ENCODE peak calls at places on chromosomes 5 and 9, in six cellular contexts. M is fibroblast of lung, B is neural progenitor cell, X is mammary epithelial cell, N is A673, S is HCT116. T is an unnamed sample.

GRCh38 chr5:143913008-143913752 is 101.2 kb downstream of the HMHB1 start:
- DNase-seq in M (peak), B (no peak), X (peak), N (no peak), S (no peak), T (no peak)

GRCh38 chr9:37027582-37028424 is 6.3 kb downstream of the PAX5 start:
- DNase-seq in M (peak), B (peak), X (peak), N (peak), S (peak), T (peak)

GRCh38 chr9:134623408-134624066 is 18.1 kb upstream of the COL5A1 start:
- DNase-seq in M (peak), B (no peak), X (no peak), N (no peak), S (no peak), T (no peak)

GRCh38 chr9:106025449-106025848 is 331.1 kb downstream of the TMEM38B start:
- DNase-seq in M (no peak), B (peak), X (no peak), N (no peak), S (no peak), T (peak)

GRCh38 chr5:178450121-178450631 is 140.0 kb downstream of the COL23A1 start:
- DNase-seq in M (no peak), B (no peak), X (no peak), N (no peak), S (no peak), T (peak)

GRCh38 chr5:77168884-77169254 is 41.6 kb upstream of the PDE8B start:
- DNase-seq in M (no peak), B (no peak), X (no peak), N (peak), S (no peak), T (no peak)

GRCh38 chr5:12845549-12846159 is 941.4 kb upstream of the CTNND2 start:
- DNase-seq in M (no peak), B (peak), X (no peak), N (no peak), S (no peak), T (peak)

GRCh38 chr5:94402096-94402495 is 216.3 kb downstream of the KIAA0825 start:
- DNase-seq in M (peak), B (no peak), X (no peak), N (no peak), S (no peak), T (no peak)

GRCh38 chr5:20266068-20266467 is 278.1 kb upstream of the CDH18 start:
- DNase-seq in M (peak), B (no peak), X (peak), N (no peak), S (no peak), T (no peak)

GRCh38 chr9:121573717-121574485 is 74.3 kb upstream of the GGTA1 start:
- DNase-seq in M (no peak), B (peak), X (no peak), N (no peak), S (no peak), T (no peak)

GRCh38 chr9:134442087-134442470 is 115.8 kb downstream of the RXRA start:
- DNase-seq in M (peak), B (no peak), X (no peak), N (no peak), S (no peak), T (no peak)

GRCh38 chr9:100602302-100602930 is 24.5 kb downstream of the CAVIN4 start:
- DNase-seq in M (peak), B (peak), X (peak), N (peak), S (peak), T (peak)

GRCh38 chr5:10936081-10936480 is 175.0 kb upstream of the DAP start:
- DNase-seq in M (no peak), B (no peak), X (no peak), N (no peak), S (no peak), T (no peak)

GRCh38 chr5:166722939-166723338 is 1568.5 kb upstream of the WWC1 start:
- DNase-seq in M (peak), B (no peak), X (peak), N (peak), S (no peak), T (no peak)

GRCh38 chr5:109873687-109874086 is 184.0 kb downstream of the MAN2A1 start:
- DNase-seq in M (peak), B (no peak), X (no peak), N (no peak), S (no peak), T (no peak)

GRCh38 chr9:137085918-137086530 is 761 bp upstream of the MAN1B1 start:
- DNase-seq in M (peak), B (peak), X (peak), N (no peak), S (no peak), T (peak)

GRCh38 chr5:159338143-159338542 is 7.9 kb upstream of the IL12B start:
- DNase-seq in M (no peak), B (no peak), X (peak), N (no peak), S (no peak), T (no peak)

GRCh38 chr5:129921204-129921603 is 16.9 kb downstream of the CHSY3 start:
- DNase-seq in M (no peak), B (no peak), X (peak), N (no peak), S (no peak), T (no peak)

GRCh38 chr9:19375536-19375935 is 4.5 kb downstream of the RPS6 start:
- DNase-seq in M (peak), B (no peak), X (no peak), N (no peak), S (no peak), T (no peak)

GRCh38 chr5:10653033-10653432 is 89.2 kb downstream of the ANKRD33B start:
- DNase-seq in M (peak), B (no peak), X (no peak), N (no peak), S (no peak), T (no peak)

GRCh38 chr9:109868222-109868621 is 88.2 kb downstream of the PALM2AKAP2 start:
- DNase-seq in M (peak), B (peak), X (no peak), N (no peak), S (no peak), T (peak)

GRCh38 chr5:28313543-28314334 is 1275.4 kb upstream of the CDH9 start:
- DNase-seq in M (peak), B (no peak), X (peak), N (peak), S (no peak), T (no peak)

GRCh38 chr5:91598216-91598615 is 215.1 kb upstream of the ARRDC3 start:
- DNase-seq in M (no peak), B (no peak), X (no peak), N (no peak), S (no peak), T (no peak)

GRCh38 chr5:124436294-124436693 is 310.1 kb downstream of the ZNF608 start:
- DNase-seq in M (peak), B (no peak), X (no peak), N (no peak), S (no peak), T (no peak)

GRCh38 chr5:134468921-134469400 is 56.5 kb upstream of the JADE2 start:
- DNase-seq in M (no peak), B (no peak), X (no peak), N (no peak), S (no peak), T (no peak)

GRCh38 chr9:6015278-6016157 is at the start of gene RANBP6:
- DNase-seq in M (peak), B (peak), X (peak), N (peak), S (peak), T (peak)

GRCh38 chr9:124453586-124454191 is 3.4 kb downstream of the ADGRD2 start:
- DNase-seq in M (no peak), B (peak), X (no peak), N (no peak), S (peak), T (peak)
- TF ChIP-seq EZH2 in M (no peak), B (no peak), X (no peak), N (no peak), S (no peak), T (no peak)

GRCh38 chr5:60841361-60841760 is 2.7 kb downstream of the ELOVL7 start:
- DNase-seq in M (no peak), B (no peak), X (no peak), N (no peak), S (no peak), T (no peak)

GRCh38 chr5:60846298-60846697 is 2.2 kb upstream of the ELOVL7 start:
- DNase-seq in M (no peak), B (no peak), X (no peak), N (no peak), S (no peak), T (no peak)

GRCh38 chr5:60842859-60843692 is 993 bp downstream of the ELOVL7 start:
- DNase-seq in M (no peak), B (peak), X (peak), N (no peak), S (no peak), T (peak)

GRCh38 chr5:60844429-60844890 is 391 bp upstream of the ELOVL7 start:
- DNase-seq in M (peak), B (no peak), X (peak), N (peak), S (peak), T (peak)

DNA sequence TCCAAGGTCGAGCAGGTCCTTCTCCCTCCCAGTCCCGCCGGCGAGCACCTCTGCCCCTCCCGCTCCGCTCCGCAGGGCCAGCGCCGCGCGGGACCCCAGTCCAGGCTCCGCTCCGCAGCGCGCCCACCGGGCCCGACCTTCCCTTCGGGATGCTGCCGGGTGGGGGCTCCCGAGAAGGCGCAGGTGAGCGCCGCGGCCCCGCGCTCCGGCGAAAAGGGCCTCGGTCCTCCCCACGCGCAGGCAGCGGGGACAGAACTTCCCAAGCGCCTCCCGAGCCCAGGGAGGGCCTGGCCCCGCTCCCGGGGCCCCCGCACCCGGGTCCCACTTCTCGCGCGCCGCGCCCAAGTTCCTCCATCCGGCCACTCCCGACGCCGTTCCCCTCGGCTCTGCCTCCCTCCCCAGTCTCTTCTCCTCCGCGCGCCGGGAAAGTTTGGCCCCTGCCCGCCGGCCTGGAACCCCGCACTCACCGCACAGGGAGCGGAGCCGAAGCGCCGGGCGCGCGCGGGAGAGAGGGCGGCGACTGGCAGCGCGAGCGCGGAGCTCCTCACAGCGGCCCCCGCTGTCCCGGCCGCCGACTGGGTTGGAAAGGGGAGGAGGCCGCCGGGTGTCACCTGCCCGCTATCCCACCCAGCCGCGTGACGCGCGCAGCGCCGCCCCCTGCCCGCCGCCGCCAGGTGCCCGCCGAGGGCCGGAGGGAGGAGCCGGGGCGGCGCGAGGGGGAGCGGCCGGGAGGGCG is at the start of gene ELOVL7:
- DNase-seq in M (peak), B (peak), X (peak), N (peak), S (peak), T (peak)
- TF ChIP-seq EZH2 in M (peak), B (peak), X (no peak), N (no peak), S (no peak), T (no peak)

GRCh38 chr5:58459276-58459859 is 518 bp downstream of the PLK2 start:
- DNase-seq in M (no peak), B (peak), X (peak), N (peak), S (no peak), T (peak)
- TF ChIP-seq EZH2 in M (no peak), B (no peak), X (no peak), N (no peak), S (no peak), T (no peak)

GRCh38 chr5:6434737-6435136 is 13.9 kb upstream of the UBE2QL1 start:
- DNase-seq in M (no peak), B (no peak), X (no peak), N (no peak), S (no peak), T (no peak)

GRCh38 chr5:6435356-6435755 is 13.3 kb upstream of the UBE2QL1 start:
- DNase-seq in M (no peak), B (peak), X (no peak), N (no peak), S (peak), T (peak)

GRCh38 chr5:6432206-6432605 is 16.5 kb upstream of the UBE2QL1 start:
- DNase-seq in M (no peak), B (no peak), X (no peak), N (no peak), S (no peak), T (no peak)

GRCh38 chr5:6439588-6440550 is 8.8 kb upstream of the UBE2QL1 start:
- DNase-seq in M (peak), B (no peak), X (peak), N (peak), S (no peak), T (peak)

DNA sequence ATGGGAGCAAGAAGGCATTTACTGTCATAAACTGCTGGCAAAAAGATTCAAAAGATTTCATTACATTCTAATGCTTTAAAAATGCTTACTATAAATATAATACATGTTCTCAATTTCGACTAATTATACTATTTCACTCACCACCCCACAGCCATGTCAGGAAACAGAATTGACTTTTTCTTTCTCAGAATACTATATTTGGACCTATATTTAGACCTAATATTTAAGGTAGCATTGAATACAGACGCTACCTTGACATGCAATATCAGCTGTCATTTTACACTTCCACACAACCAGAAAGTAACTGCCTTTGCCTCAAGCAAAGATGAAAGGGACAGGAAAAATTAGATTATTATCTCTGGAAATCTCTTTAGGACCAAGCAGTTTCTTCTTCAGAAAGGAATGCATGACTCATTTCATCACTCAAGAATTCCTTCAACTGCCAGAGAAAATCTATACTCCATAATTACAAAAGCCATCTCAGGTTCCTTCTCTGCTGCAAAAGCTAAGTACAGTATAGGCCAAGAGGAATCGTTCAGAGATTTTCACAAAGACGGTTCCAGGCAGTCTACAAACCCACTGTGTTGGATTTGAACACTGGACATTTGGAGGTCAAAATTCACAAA is 11.8 kb upstream of the UBE2QL1 start:
- DNase-seq in M (no peak), B (no peak), X (no peak), N (peak), S (no peak), T (no peak)
- TF ChIP-seq EZH2 in M (no peak), B (no peak), X (no peak), N (no peak), S (no peak), T (no peak)

GRCh38 chr5:181098642-181099452 is 32.1 kb downstream of the OR2V1 start:
- DNase-seq in M (no peak), B (no peak), X (peak), N (peak), S (no peak), T (no peak)
- TF ChIP-seq EZH2 in M (peak), B (no peak), X (no peak), N (no peak), S (no peak), T (no peak)

DNA sequence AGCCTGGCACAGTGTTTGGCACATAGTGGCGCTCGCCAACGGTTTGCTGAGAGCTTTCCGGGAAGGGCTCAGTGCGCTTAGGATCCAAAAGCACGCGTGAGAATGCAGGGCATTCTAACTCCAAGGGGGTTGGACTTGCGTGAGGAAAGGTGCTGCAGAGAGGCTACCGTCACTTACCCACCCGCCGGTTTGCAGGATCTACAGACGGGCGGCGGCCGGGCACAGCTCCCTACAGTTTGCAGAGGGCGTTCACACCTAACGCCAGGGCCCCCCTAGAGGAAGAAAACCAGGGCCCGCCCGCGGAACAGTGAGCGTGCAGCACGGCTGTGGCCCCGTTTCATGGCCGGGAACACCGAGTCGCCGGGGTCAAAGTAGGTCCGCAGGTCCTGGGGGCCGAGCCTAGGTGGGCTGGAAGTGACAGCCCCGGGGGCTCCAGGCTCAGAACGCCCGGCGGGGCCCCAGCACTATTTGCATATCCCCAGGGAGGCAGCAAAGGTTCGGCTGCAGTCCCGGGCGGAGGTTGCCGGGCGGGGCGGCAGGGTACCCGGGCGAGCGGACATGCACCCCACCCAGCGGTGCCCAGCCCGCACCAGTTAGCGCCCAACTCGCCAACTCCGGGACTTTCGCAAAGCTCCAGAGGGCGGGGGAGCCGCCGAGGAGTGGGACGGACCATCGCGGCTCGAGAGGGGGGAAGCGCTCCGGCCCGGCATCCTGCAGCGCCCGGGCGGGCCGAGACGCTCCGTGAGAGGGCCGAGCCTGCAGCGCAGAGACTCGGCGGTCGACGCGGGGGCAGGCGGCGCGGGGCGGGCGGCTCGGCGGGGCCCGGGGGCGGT is 498 bp upstream of the GALNT10 start:
- DNase-seq in M (peak), B (peak), X (peak), N (peak), S (peak), T (peak)
- TF ChIP-seq EZH2 in M (no peak), B (peak), X (no peak), N (no peak), S (no peak), T (no peak)

GRCh38 chr5:54707841-54708240 is 190.3 kb downstream of the SNX18 start:
- DNase-seq in M (no peak), B (no peak), X (no peak), N (no peak), S (no peak), T (no peak)
- TF ChIP-seq EZH2 in M (no peak), B (no peak), X (no peak), N (no peak), S (no peak), T (no peak)

DNA sequence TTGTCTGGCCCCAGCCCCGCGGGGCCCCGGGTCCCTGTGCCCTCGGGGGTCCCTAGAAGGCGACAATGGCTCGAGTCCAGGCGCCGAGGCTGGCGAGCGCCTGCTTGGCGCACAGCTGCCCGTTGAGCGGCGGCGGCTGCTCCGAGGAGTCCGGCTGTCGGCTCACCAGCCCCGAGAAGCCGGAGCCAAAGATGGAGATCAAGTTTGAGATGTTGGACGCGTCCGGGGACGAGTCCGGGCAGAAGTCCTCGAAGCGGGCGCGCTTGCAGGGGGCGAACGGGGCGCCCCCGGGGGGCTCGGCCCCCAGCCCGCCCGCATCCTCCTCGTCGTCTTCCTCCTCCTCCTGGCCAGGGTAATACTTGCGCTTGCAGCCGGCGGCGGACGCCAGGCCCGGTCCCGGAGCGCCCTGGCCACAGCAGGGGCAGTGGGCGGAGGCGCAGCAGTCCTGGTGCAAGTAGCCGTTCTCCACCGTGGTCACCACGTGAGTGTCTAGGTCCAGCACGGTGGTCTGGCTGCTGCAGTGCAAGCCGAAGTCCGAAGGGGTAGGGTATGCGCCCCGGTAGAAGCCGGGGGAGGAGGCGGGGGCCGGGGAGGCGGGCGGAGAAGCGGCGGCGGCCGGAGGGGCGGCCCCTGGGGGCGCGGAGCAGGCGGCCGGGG is 1.1 kb downstream of the IER5L start:
- DNase-seq in M (peak), B (peak), X (peak), N (peak), S (no peak), T (peak)
- TF ChIP-seq EZH2 in M (no peak), B (no peak), X (no peak), N (no peak), S (no peak), T (peak)